ENCODE peak calls at places on chromosomes 13 and 19, in eight cellular contexts. R, Y, J, M, Q, Z, L and F are unnamed samples.

GRCh38 chr13:39107484-39108040 is 69.3 kb downstream of the NHLRC3 start:
- DNase-seq in R (no peak), Y (no peak), J (no peak), M (no peak), Q (no peak), Z (no peak), L (no peak), F (no peak)

GRCh38 chr13:46052314-46053161 is at the start of gene ZC3H13:
- DNase-seq in R (peak), Y (peak), J (peak), M (peak), Q (peak), Z (peak), L (peak), F (peak)

GRCh38 chr19:927044-927706 is 1.3 kb downstream of the ARID3A start:
- DNase-seq in R (no peak), Y (peak), J (no peak), M (no peak), Q (peak), Z (no peak), L (no peak), F (no peak)

GRCh38 chr19:56554272-56554869 is 12.9 kb upstream of the ZNF470 start:
- DNase-seq in R (no peak), Y (no peak), J (no peak), M (no peak), Q (peak), Z (no peak), L (no peak), F (no peak)

GRCh38 chr19:58097783-58098681 is at the start of gene ZSCAN18:
- DNase-seq in R (peak), Y (peak), J (peak), M (peak), Q (peak), Z (no peak), L (peak), F (peak)

GRCh38 chr13:100892981-100893380 is 218.4 kb upstream of the TMTC4 start:
- DNase-seq in R (no peak), Y (no peak), J (no peak), M (no peak), Q (no peak), Z (no peak), L (no peak), F (no peak)

GRCh38 chr19:49638360-49638759 is 1.6 kb downstream of the RRAS start:
- DNase-seq in R (no peak), Y (no peak), J (peak), M (no peak), Q (no peak), Z (no peak), L (no peak), F (no peak)

GRCh38 chr19:1250374-1251232 is 2.2 kb downstream of the MIDN start:
- DNase-seq in R (peak), Y (peak), J (peak), M (no peak), Q (peak), Z (no peak), L (peak), F (peak)

GRCh38 chr13:103133551-103133950 is 67.3 kb upstream of the SLC10A2 start:
- DNase-seq in R (no peak), Y (no peak), J (no peak), M (no peak), Q (no peak), Z (no peak), L (no peak), F (no peak)

GRCh38 chr19:39497850-39498261 is 891 bp upstream of the DLL3 start:
- DNase-seq in R (no peak), Y (peak), J (peak), M (no peak), Q (peak), Z (peak), L (peak), F (peak)

GRCh38 chr19:6274756-6275155 is 5.0 kb downstream of the MLLT1 start:
- DNase-seq in R (no peak), Y (no peak), J (no peak), M (no peak), Q (no peak), Z (no peak), L (no peak), F (no peak)

GRCh38 chr19:45352914-45353796 is 12.6 kb downstream of the KLC3 start:
- DNase-seq in R (no peak), Y (no peak), J (no peak), M (no peak), Q (no peak), Z (no peak), L (no peak), F (no peak)